ENCODE peak calls at places on chromosomes 12 and 14, in nine cellular contexts. One of them, this sample, is unnamed.

GRCh38 chr12:62692884-62693283 is 226.3 kb downstream of the MON2 start:
- DNase-seq in natural killer cell: no peak
- DNase-seq in GM20000: no peak
- DNase-seq in endothelial cell of umbilical vein: no peak
- DNase-seq in GM13976: no peak
- DNase-seq in dorsolateral prefrontal cortex: no peak
- DNase-seq in activated CD8-positive, alpha-beta T cell treated with anti-CD3 and anti-CD28 coated beads for 36 hours: no peak
- DNase-seq in epithelial cell of esophagus: peak; percentile 53
- DNase-seq in mesothelial cell of epicardium: no peak
- DNase-seq in this sample: no peak

GRCh38 chr12:52173526-52173925 is 18.3 kb downstream of the KRT80 start:
- DNase-seq in GM13976: no peak
- DNase-seq in endothelial cell of umbilical vein: no peak
- DNase-seq in dorsolateral prefrontal cortex: no peak
- DNase-seq in natural killer cell: no peak
- DNase-seq in mesothelial cell of epicardium: no peak
- DNase-seq in epithelial cell of esophagus: no peak
- DNase-seq in GM20000: no peak
- DNase-seq in activated CD8-positive, alpha-beta T cell treated with anti-CD3 and anti-CD28 coated beads for 36 hours: no peak
- DNase-seq in this sample: no peak

GRCh38 chr12:114311966-114312365 is 94.0 kb downstream of the TBX5 start:
- DNase-seq in GM13976: no peak
- DNase-seq in endothelial cell of umbilical vein: no peak
- DNase-seq in dorsolateral prefrontal cortex: no peak
- DNase-seq in natural killer cell: no peak
- DNase-seq in GM20000: no peak
- DNase-seq in activated CD8-positive, alpha-beta T cell treated with anti-CD3 and anti-CD28 coated beads for 36 hours: no peak
- DNase-seq in mesothelial cell of epicardium: no peak
- DNase-seq in epithelial cell of esophagus: no peak
- DNase-seq in this sample: no peak

GRCh38 chr14:85701763-85702162 is 171.8 kb downstream of the FLRT2 start:
- DNase-seq in mesothelial cell of epicardium: no peak
- DNase-seq in dorsolateral prefrontal cortex: no peak
- DNase-seq in endothelial cell of umbilical vein: no peak
- DNase-seq in activated CD8-positive, alpha-beta T cell treated with anti-CD3 and anti-CD28 coated beads for 36 hours: no peak
- DNase-seq in epithelial cell of esophagus: peak; percentile 30
- DNase-seq in natural killer cell: no peak
- DNase-seq in GM20000: no peak
- DNase-seq in GM13976: no peak
- DNase-seq in this sample: no peak

GRCh38 chr14:50822501-50823042 is 8.4 kb downstream of the NIN start:
- DNase-seq in activated CD8-positive, alpha-beta T cell treated with anti-CD3 and anti-CD28 coated beads for 36 hours: peak; percentile 32
- DNase-seq in mesothelial cell of epicardium: no peak
- DNase-seq in epithelial cell of esophagus: no peak
- DNase-seq in GM20000: peak; percentile 31
- DNase-seq in endothelial cell of umbilical vein: no peak
- DNase-seq in GM13976: no peak
- DNase-seq in dorsolateral prefrontal cortex: no peak
- DNase-seq in natural killer cell: no peak
- DNase-seq in this sample: no peak

GRCh38 chr12:42587564-42588307 is 1.8 kb downstream of the PRICKLE1 start:
- DNase-seq in natural killer cell: no peak
- DNase-seq in mesothelial cell of epicardium: no peak
- DNase-seq in GM20000: no peak
- DNase-seq in endothelial cell of umbilical vein: peak; percentile 56
- DNase-seq in activated CD8-positive, alpha-beta T cell treated with anti-CD3 and anti-CD28 coated beads for 36 hours: no peak
- DNase-seq in epithelial cell of esophagus: no peak
- DNase-seq in GM13976: no peak
- DNase-seq in dorsolateral prefrontal cortex: no peak
- DNase-seq in this sample: no peak

GRCh38 chr14:103854822-103855733 is 7.7 kb upstream of the PPP1R13B start:
- DNase-seq in natural killer cell: no peak
- DNase-seq in activated CD8-positive, alpha-beta T cell treated with anti-CD3 and anti-CD28 coated beads for 36 hours: no peak
- DNase-seq in GM13976: peak; percentile 38
- DNase-seq in dorsolateral prefrontal cortex: no peak
- DNase-seq in endothelial cell of umbilical vein: peak; percentile 55
- DNase-seq in GM20000: no peak
- DNase-seq in epithelial cell of esophagus: peak; percentile 65
- DNase-seq in mesothelial cell of epicardium: no peak
- DNase-seq in this sample: peak; percentile 69

GRCh38 chr12:98660521-98660920 is 15.4 kb downstream of the APAF1 start:
- DNase-seq in dorsolateral prefrontal cortex: no peak
- DNase-seq in natural killer cell: no peak
- DNase-seq in activated CD8-positive, alpha-beta T cell treated with anti-CD3 and anti-CD28 coated beads for 36 hours: no peak
- DNase-seq in GM13976: no peak
- DNase-seq in epithelial cell of esophagus: no peak
- DNase-seq in GM20000: no peak
- DNase-seq in mesothelial cell of epicardium: no peak
- DNase-seq in endothelial cell of umbilical vein: no peak
- DNase-seq in this sample: no peak

GRCh38 chr12:2483713-2484112 is 311.1 kb upstream of the FKBP4 start:
- DNase-seq in epithelial cell of esophagus: no peak
- DNase-seq in dorsolateral prefrontal cortex: no peak
- DNase-seq in GM13976: no peak
- DNase-seq in endothelial cell of umbilical vein: no peak
- DNase-seq in activated CD8-positive, alpha-beta T cell treated with anti-CD3 and anti-CD28 coated beads for 36 hours: no peak
- DNase-seq in GM20000: no peak
- DNase-seq in natural killer cell: no peak
- DNase-seq in mesothelial cell of epicardium: no peak
- DNase-seq in this sample: peak; percentile 26

GRCh38 chr12:89267404-89267803 is 84.9 kb downstream of the DUSP6 start:
- DNase-seq in epithelial cell of esophagus: no peak
- DNase-seq in GM13976: no peak
- DNase-seq in natural killer cell: no peak
- DNase-seq in activated CD8-positive, alpha-beta T cell treated with anti-CD3 and anti-CD28 coated beads for 36 hours: no peak
- DNase-seq in endothelial cell of umbilical vein: no peak
- DNase-seq in GM20000: no peak
- DNase-seq in dorsolateral prefrontal cortex: no peak
- DNase-seq in mesothelial cell of epicardium: no peak
- DNase-seq in this sample: no peak

GRCh38 chr14:73368621-73369020 is 89.7 kb downstream of the NUMB start:
- DNase-seq in natural killer cell: no peak
- DNase-seq in activated CD8-positive, alpha-beta T cell treated with anti-CD3 and anti-CD28 coated beads for 36 hours: no peak
- DNase-seq in endothelial cell of umbilical vein: no peak
- DNase-seq in dorsolateral prefrontal cortex: no peak
- DNase-seq in epithelial cell of esophagus: no peak
- DNase-seq in GM20000: no peak
- DNase-seq in GM13976: no peak
- DNase-seq in mesothelial cell of epicardium: no peak
- DNase-seq in this sample: no peak

GRCh38 chr14:104096751-104097700 is 11.5 kb downstream of the ASPG start:
- DNase-seq in endothelial cell of umbilical vein: no peak
- DNase-seq in mesothelial cell of epicardium: no peak
- DNase-seq in natural killer cell: no peak
- DNase-seq in epithelial cell of esophagus: no peak
- DNase-seq in GM13976: no peak
- DNase-seq in activated CD8-positive, alpha-beta T cell treated with anti-CD3 and anti-CD28 coated beads for 36 hours: no peak
- DNase-seq in dorsolateral prefrontal cortex: peak; percentile 62
- DNase-seq in GM20000: no peak
- DNase-seq in this sample: peak; percentile 56

GRCh38 chr14:22152901-22153300 is 436.1 kb downstream of the DAD1 start:
- DNase-seq in GM20000: no peak
- DNase-seq in activated CD8-positive, alpha-beta T cell treated with anti-CD3 and anti-CD28 coated beads for 36 hours: no peak
- DNase-seq in dorsolateral prefrontal cortex: no peak
- DNase-seq in epithelial cell of esophagus: no peak
- DNase-seq in natural killer cell: no peak
- DNase-seq in mesothelial cell of epicardium: no peak
- DNase-seq in endothelial cell of umbilical vein: no peak
- DNase-seq in GM13976: no peak
- DNase-seq in this sample: no peak

GRCh38 chr12:27015730-27016076 is 1.5 kb upstream of the TM7SF3 start:
- DNase-seq in dorsolateral prefrontal cortex: no peak
- DNase-seq in natural killer cell: no peak
- DNase-seq in mesothelial cell of epicardium: no peak
- DNase-seq in GM20000: peak; percentile 47
- DNase-seq in epithelial cell of esophagus: peak; percentile 53
- DNase-seq in activated CD8-positive, alpha-beta T cell treated with anti-CD3 and anti-CD28 coated beads for 36 hours: no peak
- DNase-seq in endothelial cell of umbilical vein: peak; percentile 60
- DNase-seq in GM13976: peak; percentile 34
- DNase-seq in this sample: no peak
- TF ChIP-seq CTCF in dorsolateral prefrontal cortex: peak; percentile 57
- TF ChIP-seq CTCF in natural killer cell: peak; percentile 51
- TF ChIP-seq CTCF in mesothelial cell of epicardium: peak; percentile 40
- TF ChIP-seq CTCF in GM20000: peak; percentile 17
- TF ChIP-seq CTCF in epithelial cell of esophagus: peak; percentile 28
- TF ChIP-seq CTCF in activated CD8-positive, alpha-beta T cell treated with anti-CD3 and anti-CD28 coated beads for 36 hours: peak; percentile 61
- TF ChIP-seq CTCF in endothelial cell of umbilical vein: peak; percentile 11
- TF ChIP-seq CTCF in GM13976: no peak
- TF ChIP-seq CTCF in this sample: peak; percentile 20

DNA sequence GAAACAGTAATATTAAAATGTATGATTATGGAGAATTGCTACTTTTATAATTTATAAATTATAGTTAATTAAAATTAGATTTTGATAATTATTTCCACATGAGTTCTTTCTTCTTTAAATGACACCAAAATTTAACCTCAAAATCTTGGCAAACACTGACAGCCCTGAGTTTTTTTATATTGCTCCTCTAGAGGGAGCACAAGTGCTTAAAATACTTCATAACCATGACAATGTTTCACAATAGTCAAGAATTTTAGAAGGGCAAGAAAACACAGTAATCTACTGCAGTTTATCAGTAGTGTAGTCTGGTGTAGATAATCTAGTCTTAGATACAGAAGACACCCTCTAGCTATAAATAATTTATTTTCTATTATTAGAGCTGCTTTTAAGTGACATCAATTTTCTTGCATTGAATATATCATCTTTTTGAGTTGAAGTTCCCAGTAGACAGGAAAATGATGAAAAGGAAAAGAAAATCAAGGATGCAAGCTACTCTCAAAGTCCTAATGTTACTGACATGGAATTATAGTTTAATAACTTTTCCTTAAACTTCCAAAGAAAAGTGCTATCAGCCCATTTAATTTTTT is 14.3 kb upstream of the PTGER2 start:
- DNase-seq in dorsolateral prefrontal cortex: no peak
- DNase-seq in activated CD8-positive, alpha-beta T cell treated with anti-CD3 and anti-CD28 coated beads for 36 hours: no peak
- DNase-seq in mesothelial cell of epicardium: no peak
- DNase-seq in GM13976: peak; percentile 64
- DNase-seq in natural killer cell: no peak
- DNase-seq in epithelial cell of esophagus: peak; percentile 50
- DNase-seq in GM20000: peak; percentile 61
- DNase-seq in endothelial cell of umbilical vein: peak; percentile 47
- DNase-seq in this sample: no peak
- TF ChIP-seq CTCF in dorsolateral prefrontal cortex: peak; percentile 81
- TF ChIP-seq CTCF in activated CD8-positive, alpha-beta T cell treated with anti-CD3 and anti-CD28 coated beads for 36 hours: peak; percentile 83
- TF ChIP-seq CTCF in mesothelial cell of epicardium: peak; percentile 65
- TF ChIP-seq CTCF in GM13976: peak; percentile 27
- TF ChIP-seq CTCF in natural killer cell: peak; percentile 79
- TF ChIP-seq CTCF in epithelial cell of esophagus: peak; percentile 47
- TF ChIP-seq CTCF in GM20000: peak; percentile 49
- TF ChIP-seq CTCF in endothelial cell of umbilical vein: peak; percentile 33
- TF ChIP-seq CTCF in this sample: peak; percentile 47

GRCh38 chr14:39102265-39102968 is 618 bp downstream of the SEC23A start:
- DNase-seq in GM13976: peak; percentile 24
- DNase-seq in endothelial cell of umbilical vein: peak; percentile 58
- DNase-seq in activated CD8-positive, alpha-beta T cell treated with anti-CD3 and anti-CD28 coated beads for 36 hours: peak; percentile 8
- DNase-seq in epithelial cell of esophagus: peak; percentile 22
- DNase-seq in dorsolateral prefrontal cortex: peak; percentile 46
- DNase-seq in natural killer cell: peak; percentile 17
- DNase-seq in GM20000: no peak
- DNase-seq in mesothelial cell of epicardium: no peak
- DNase-seq in this sample: no peak

GRCh38 chr14:39094515-39094914 is 8.5 kb downstream of the SEC23A start:
- DNase-seq in epithelial cell of esophagus: no peak
- DNase-seq in GM20000: no peak
- DNase-seq in GM13976: no peak
- DNase-seq in activated CD8-positive, alpha-beta T cell treated with anti-CD3 and anti-CD28 coated beads for 36 hours: no peak
- DNase-seq in mesothelial cell of epicardium: no peak
- DNase-seq in natural killer cell: no peak
- DNase-seq in dorsolateral prefrontal cortex: no peak
- DNase-seq in endothelial cell of umbilical vein: no peak
- DNase-seq in this sample: no peak

GRCh38 chr14:39091716-39092115 is 11.3 kb downstream of the SEC23A start:
- DNase-seq in GM20000: no peak
- DNase-seq in natural killer cell: no peak
- DNase-seq in dorsolateral prefrontal cortex: no peak
- DNase-seq in activated CD8-positive, alpha-beta T cell treated with anti-CD3 and anti-CD28 coated beads for 36 hours: no peak
- DNase-seq in epithelial cell of esophagus: no peak
- DNase-seq in mesothelial cell of epicardium: no peak
- DNase-seq in endothelial cell of umbilical vein: no peak
- DNase-seq in GM13976: peak; percentile 30
- DNase-seq in this sample: no peak

GRCh38 chr14:39099748-39100147 is 3.3 kb downstream of the SEC23A start:
- DNase-seq in endothelial cell of umbilical vein: no peak
- DNase-seq in mesothelial cell of epicardium: no peak
- DNase-seq in epithelial cell of esophagus: no peak
- DNase-seq in activated CD8-positive, alpha-beta T cell treated with anti-CD3 and anti-CD28 coated beads for 36 hours: no peak
- DNase-seq in natural killer cell: no peak
- DNase-seq in dorsolateral prefrontal cortex: no peak
- DNase-seq in GM20000: no peak
- DNase-seq in GM13976: no peak
- DNase-seq in this sample: no peak

GRCh38 chr14:39097159-39097558 is 5.9 kb downstream of the SEC23A start:
- DNase-seq in endothelial cell of umbilical vein: peak; percentile 60
- DNase-seq in natural killer cell: no peak
- DNase-seq in mesothelial cell of epicardium: no peak
- DNase-seq in GM20000: no peak
- DNase-seq in dorsolateral prefrontal cortex: no peak
- DNase-seq in activated CD8-positive, alpha-beta T cell treated with anti-CD3 and anti-CD28 coated beads for 36 hours: peak; percentile 54
- DNase-seq in GM13976: peak; percentile 23
- DNase-seq in epithelial cell of esophagus: peak; percentile 75
- DNase-seq in this sample: no peak
- TF ChIP-seq CTCF in endothelial cell of umbilical vein: no peak
- TF ChIP-seq CTCF in natural killer cell: no peak
- TF ChIP-seq CTCF in mesothelial cell of epicardium: no peak
- TF ChIP-seq CTCF in GM20000: no peak
- TF ChIP-seq CTCF in dorsolateral prefrontal cortex: no peak
- TF ChIP-seq CTCF in activated CD8-positive, alpha-beta T cell treated with anti-CD3 and anti-CD28 coated beads for 36 hours: no peak
- TF ChIP-seq CTCF in GM13976: no peak
- TF ChIP-seq CTCF in epithelial cell of esophagus: no peak
- TF ChIP-seq CTCF in this sample: no peak

GRCh38 chr12:106214576-106214975 is 33.2 kb downstream of the CKAP4 start:
- DNase-seq in GM13976: no peak
- DNase-seq in natural killer cell: no peak
- DNase-seq in endothelial cell of umbilical vein: no peak
- DNase-seq in GM20000: no peak
- DNase-seq in activated CD8-positive, alpha-beta T cell treated with anti-CD3 and anti-CD28 coated beads for 36 hours: no peak
- DNase-seq in dorsolateral prefrontal cortex: no peak
- DNase-seq in mesothelial cell of epicardium: no peak
- DNase-seq in epithelial cell of esophagus: no peak
- DNase-seq in this sample: no peak

GRCh38 chr12:106213721-106214121 is 34.1 kb downstream of the CKAP4 start:
- DNase-seq in epithelial cell of esophagus: no peak
- DNase-seq in dorsolateral prefrontal cortex: no peak
- DNase-seq in endothelial cell of umbilical vein: peak; percentile 40
- DNase-seq in GM13976: no peak
- DNase-seq in GM20000: no peak
- DNase-seq in activated CD8-positive, alpha-beta T cell treated with anti-CD3 and anti-CD28 coated beads for 36 hours: no peak
- DNase-seq in natural killer cell: no peak
- DNase-seq in mesothelial cell of epicardium: no peak
- DNase-seq in this sample: no peak

GRCh38 chr12:106219043-106219442 is 28.8 kb downstream of the CKAP4 start:
- DNase-seq in endothelial cell of umbilical vein: no peak
- DNase-seq in epithelial cell of esophagus: peak; percentile 25
- DNase-seq in GM13976: no peak
- DNase-seq in GM20000: no peak
- DNase-seq in activated CD8-positive, alpha-beta T cell treated with anti-CD3 and anti-CD28 coated beads for 36 hours: no peak
- DNase-seq in dorsolateral prefrontal cortex: no peak
- DNase-seq in mesothelial cell of epicardium: no peak
- DNase-seq in natural killer cell: no peak
- DNase-seq in this sample: no peak

GRCh38 chr12:106220561-106220960 is 27.3 kb downstream of the CKAP4 start:
- DNase-seq in mesothelial cell of epicardium: no peak
- DNase-seq in dorsolateral prefrontal cortex: no peak
- DNase-seq in activated CD8-positive, alpha-beta T cell treated with anti-CD3 and anti-CD28 coated beads for 36 hours: no peak
- DNase-seq in endothelial cell of umbilical vein: no peak
- DNase-seq in GM20000: no peak
- DNase-seq in epithelial cell of esophagus: no peak
- DNase-seq in natural killer cell: no peak
- DNase-seq in GM13976: no peak
- DNase-seq in this sample: no peak

GRCh38 chr12:106217706-106218105 is 30.1 kb downstream of the CKAP4 start:
- DNase-seq in natural killer cell: no peak
- DNase-seq in activated CD8-positive, alpha-beta T cell treated with anti-CD3 and anti-CD28 coated beads for 36 hours: no peak
- DNase-seq in mesothelial cell of epicardium: no peak
- DNase-seq in GM20000: no peak
- DNase-seq in dorsolateral prefrontal cortex: no peak
- DNase-seq in GM13976: no peak
- DNase-seq in epithelial cell of esophagus: no peak
- DNase-seq in endothelial cell of umbilical vein: no peak
- DNase-seq in this sample: no peak
- TF ChIP-seq CTCF in natural killer cell: no peak
- TF ChIP-seq CTCF in activated CD8-positive, alpha-beta T cell treated with anti-CD3 and anti-CD28 coated beads for 36 hours: no peak
- TF ChIP-seq CTCF in mesothelial cell of epicardium: no peak
- TF ChIP-seq CTCF in GM20000: no peak
- TF ChIP-seq CTCF in dorsolateral prefrontal cortex: no peak
- TF ChIP-seq CTCF in GM13976: no peak
- TF ChIP-seq CTCF in epithelial cell of esophagus: no peak
- TF ChIP-seq CTCF in endothelial cell of umbilical vein: no peak
- TF ChIP-seq CTCF in this sample: no peak

This sample was measured in suprapubic skin.